ENCODE peak calls at places on chromosome 4, in seven cellular contexts. One of them, this sample, is unnamed.

GRCh38 chr4:108166038-108166437 is 2.7 kb downstream of the LEF1 start:
- DNase-seq in gastrocnemius medialis: no peak
- DNase-seq in lower leg skin: no peak
- DNase-seq in HepG2: no peak
- DNase-seq in neural crest cell: no peak
- DNase-seq in progenitor cell of endocrine pancreas: no peak
- DNase-seq in GM06990: no peak
- DNase-seq in this sample: no peak

GRCh38 chr4:20844311-20844710 is 144.1 kb downstream of the PACRGL start:
- DNase-seq in neural crest cell: no peak
- DNase-seq in HepG2: no peak
- DNase-seq in gastrocnemius medialis: no peak
- DNase-seq in lower leg skin: no peak
- DNase-seq in GM06990: no peak
- DNase-seq in progenitor cell of endocrine pancreas: no peak
- DNase-seq in this sample: no peak

GRCh38 chr4:168674077-168674747 is 177.4 kb downstream of the PALLD start:
- DNase-seq in HepG2: no peak
- DNase-seq in lower leg skin: no peak
- DNase-seq in progenitor cell of endocrine pancreas: no peak
- DNase-seq in gastrocnemius medialis: no peak
- DNase-seq in neural crest cell: no peak
- DNase-seq in GM06990: no peak
- DNase-seq in this sample: no peak

GRCh38 chr4:153152453-153153338 is 51.5 kb upstream of the TRIM2 start:
- DNase-seq in progenitor cell of endocrine pancreas: peak
- DNase-seq in lower leg skin: no peak
- DNase-seq in gastrocnemius medialis: no peak
- DNase-seq in neural crest cell: peak
- DNase-seq in GM06990: peak
- DNase-seq in HepG2: no peak
- DNase-seq in this sample: no peak

GRCh38 chr4:73816814-73817213 is 19.7 kb upstream of the CXCL6 start:
- DNase-seq in HepG2: no peak
- DNase-seq in neural crest cell: no peak
- DNase-seq in progenitor cell of endocrine pancreas: no peak
- DNase-seq in gastrocnemius medialis: peak
- DNase-seq in lower leg skin: no peak
- DNase-seq in GM06990: no peak
- DNase-seq in this sample: no peak

GRCh38 chr4:137676357-137676998 is 144.2 kb upstream of the PCDH18 start:
- DNase-seq in GM06990: no peak
- DNase-seq in lower leg skin: no peak
- DNase-seq in neural crest cell: no peak
- DNase-seq in progenitor cell of endocrine pancreas: no peak
- DNase-seq in gastrocnemius medialis: no peak
- DNase-seq in HepG2: no peak
- DNase-seq in this sample: no peak

GRCh38 chr4:73661646-73662119 is 41.4 kb upstream of the RASSF6 start:
- DNase-seq in GM06990: no peak
- DNase-seq in lower leg skin: no peak
- DNase-seq in gastrocnemius medialis: no peak
- DNase-seq in progenitor cell of endocrine pancreas: no peak
- DNase-seq in neural crest cell: no peak
- DNase-seq in HepG2: no peak
- DNase-seq in this sample: no peak

GRCh38 chr4:4875147-4875546 is 15.7 kb downstream of the MSX1 start:
- DNase-seq in gastrocnemius medialis: no peak
- DNase-seq in lower leg skin: no peak
- DNase-seq in progenitor cell of endocrine pancreas: no peak
- DNase-seq in GM06990: no peak
- DNase-seq in HepG2: no peak
- DNase-seq in neural crest cell: no peak
- DNase-seq in this sample: no peak

GRCh38 chr4:73599182-73599581 is 21.1 kb downstream of the RASSF6 start:
- DNase-seq in GM06990: no peak
- DNase-seq in gastrocnemius medialis: no peak
- DNase-seq in HepG2: peak
- DNase-seq in neural crest cell: no peak
- DNase-seq in lower leg skin: no peak
- DNase-seq in progenitor cell of endocrine pancreas: no peak
- DNase-seq in this sample: no peak

GRCh38 chr4:169225058-169225751 is 45.6 kb downstream of the SH3RF1 start:
- DNase-seq in lower leg skin: no peak
- DNase-seq in gastrocnemius medialis: no peak
- DNase-seq in HepG2: no peak
- DNase-seq in neural crest cell: no peak
- DNase-seq in GM06990: no peak
- DNase-seq in progenitor cell of endocrine pancreas: no peak
- DNase-seq in this sample: no peak

GRCh38 chr4:86033171-86033570 is 326.7 kb downstream of the MAPK10 start:
- DNase-seq in lower leg skin: peak
- DNase-seq in HepG2: no peak
- DNase-seq in neural crest cell: no peak
- DNase-seq in GM06990: no peak
- DNase-seq in gastrocnemius medialis: peak
- DNase-seq in progenitor cell of endocrine pancreas: no peak
- DNase-seq in this sample: peak

GRCh38 chr4:99653921-99654890 is 3.4 kb downstream of the C4orf54 start:
- DNase-seq in neural crest cell: no peak
- DNase-seq in lower leg skin: no peak
- DNase-seq in progenitor cell of endocrine pancreas: no peak
- DNase-seq in gastrocnemius medialis: peak
- DNase-seq in GM06990: no peak
- DNase-seq in HepG2: no peak
- DNase-seq in this sample: no peak

GRCh38 chr4:140094701-140095420 is 59.1 kb downstream of the MAML3 start:
- DNase-seq in lower leg skin: peak
- DNase-seq in gastrocnemius medialis: peak
- DNase-seq in progenitor cell of endocrine pancreas: no peak
- DNase-seq in HepG2: no peak
- DNase-seq in GM06990: no peak
- DNase-seq in neural crest cell: no peak
- DNase-seq in this sample: no peak

GRCh38 chr4:81651500-81651899 is 179.8 kb upstream of the RASGEF1B start:
- DNase-seq in progenitor cell of endocrine pancreas: no peak
- DNase-seq in neural crest cell: no peak
- DNase-seq in HepG2: no peak
- DNase-seq in gastrocnemius medialis: no peak
- DNase-seq in GM06990: no peak
- DNase-seq in lower leg skin: no peak
- DNase-seq in this sample: no peak

GRCh38 chr4:39576268-39576667 is 49.0 kb upstream of the UGDH start:
- DNase-seq in neural crest cell: no peak
- DNase-seq in GM06990: no peak
- DNase-seq in progenitor cell of endocrine pancreas: no peak
- DNase-seq in lower leg skin: no peak
- DNase-seq in HepG2: no peak
- DNase-seq in gastrocnemius medialis: no peak
- DNase-seq in this sample: no peak

GRCh38 chr4:124806403-124806802 is 93.9 kb upstream of the ANKRD50 start:
- DNase-seq in neural crest cell: no peak
- DNase-seq in gastrocnemius medialis: no peak
- DNase-seq in lower leg skin: no peak
- DNase-seq in progenitor cell of endocrine pancreas: no peak
- DNase-seq in GM06990: no peak
- DNase-seq in HepG2: no peak
- DNase-seq in this sample: no peak

GRCh38 chr4:30208731-30209435 is 511.3 kb upstream of the PCDH7 start:
- DNase-seq in neural crest cell: no peak
- DNase-seq in lower leg skin: no peak
- DNase-seq in HepG2: no peak
- DNase-seq in GM06990: no peak
- DNase-seq in gastrocnemius medialis: no peak
- DNase-seq in progenitor cell of endocrine pancreas: no peak
- DNase-seq in this sample: no peak

GRCh38 chr4:87540176-87541058 is 11.2 kb upstream of the SPARCL1 start:
- DNase-seq in progenitor cell of endocrine pancreas: no peak
- DNase-seq in HepG2: no peak
- DNase-seq in lower leg skin: peak
- DNase-seq in GM06990: no peak
- DNase-seq in gastrocnemius medialis: peak
- DNase-seq in neural crest cell: no peak
- DNase-seq in this sample: peak

GRCh38 chr4:118835896-118836762 is at the start of gene SEC24D:
- DNase-seq in neural crest cell: peak
- DNase-seq in gastrocnemius medialis: peak
- DNase-seq in GM06990: peak
- DNase-seq in progenitor cell of endocrine pancreas: peak
- DNase-seq in HepG2: peak
- DNase-seq in lower leg skin: peak
- DNase-seq in this sample: peak
- TF ChIP-seq CTCF in neural crest cell: no peak
- TF ChIP-seq CTCF in gastrocnemius medialis: no peak
- TF ChIP-seq CTCF in GM06990: no peak
- TF ChIP-seq CTCF in progenitor cell of endocrine pancreas: no peak
- TF ChIP-seq CTCF in HepG2: no peak
- TF ChIP-seq CTCF in lower leg skin: no peak
- TF ChIP-seq CTCF in this sample: peak

GRCh38 chr4:42404001-42404400 is 6.7 kb downstream of the SHISA3 start:
- DNase-seq in HepG2: no peak
- DNase-seq in gastrocnemius medialis: no peak
- DNase-seq in progenitor cell of endocrine pancreas: no peak
- DNase-seq in neural crest cell: no peak
- DNase-seq in lower leg skin: no peak
- DNase-seq in GM06990: no peak
- DNase-seq in this sample: no peak
- TF ChIP-seq CTCF in HepG2: no peak
- TF ChIP-seq CTCF in gastrocnemius medialis: no peak
- TF ChIP-seq CTCF in progenitor cell of endocrine pancreas: no peak
- TF ChIP-seq CTCF in neural crest cell: no peak
- TF ChIP-seq CTCF in lower leg skin: no peak
- TF ChIP-seq CTCF in GM06990: no peak
- TF ChIP-seq CTCF in this sample: no peak

GRCh38 chr4:15681067-15681371 is 608 bp upstream of the FAM200B start:
- DNase-seq in lower leg skin: no peak
- DNase-seq in progenitor cell of endocrine pancreas: no peak
- DNase-seq in gastrocnemius medialis: no peak
- DNase-seq in GM06990: no peak
- DNase-seq in neural crest cell: no peak
- DNase-seq in HepG2: no peak
- DNase-seq in this sample: no peak

GRCh38 chr4:15682790-15683495 is 1.3 kb downstream of the FAM200B start:
- DNase-seq in GM06990: no peak
- DNase-seq in gastrocnemius medialis: no peak
- DNase-seq in HepG2: no peak
- DNase-seq in neural crest cell: no peak
- DNase-seq in progenitor cell of endocrine pancreas: no peak
- DNase-seq in lower leg skin: no peak
- DNase-seq in this sample: no peak

GRCh38 chr4:15682340-15682725 is 706 bp downstream of the FAM200B start:
- DNase-seq in GM06990: no peak
- DNase-seq in progenitor cell of endocrine pancreas: no peak
- DNase-seq in HepG2: no peak
- DNase-seq in lower leg skin: no peak
- DNase-seq in neural crest cell: no peak
- DNase-seq in gastrocnemius medialis: no peak
- DNase-seq in this sample: no peak

GRCh38 chr4:15684498-15684897 is 2.9 kb downstream of the FAM200B start:
- DNase-seq in gastrocnemius medialis: no peak
- DNase-seq in lower leg skin: no peak
- DNase-seq in HepG2: no peak
- DNase-seq in neural crest cell: no peak
- DNase-seq in GM06990: no peak
- DNase-seq in progenitor cell of endocrine pancreas: no peak
- DNase-seq in this sample: no peak

DNA sequence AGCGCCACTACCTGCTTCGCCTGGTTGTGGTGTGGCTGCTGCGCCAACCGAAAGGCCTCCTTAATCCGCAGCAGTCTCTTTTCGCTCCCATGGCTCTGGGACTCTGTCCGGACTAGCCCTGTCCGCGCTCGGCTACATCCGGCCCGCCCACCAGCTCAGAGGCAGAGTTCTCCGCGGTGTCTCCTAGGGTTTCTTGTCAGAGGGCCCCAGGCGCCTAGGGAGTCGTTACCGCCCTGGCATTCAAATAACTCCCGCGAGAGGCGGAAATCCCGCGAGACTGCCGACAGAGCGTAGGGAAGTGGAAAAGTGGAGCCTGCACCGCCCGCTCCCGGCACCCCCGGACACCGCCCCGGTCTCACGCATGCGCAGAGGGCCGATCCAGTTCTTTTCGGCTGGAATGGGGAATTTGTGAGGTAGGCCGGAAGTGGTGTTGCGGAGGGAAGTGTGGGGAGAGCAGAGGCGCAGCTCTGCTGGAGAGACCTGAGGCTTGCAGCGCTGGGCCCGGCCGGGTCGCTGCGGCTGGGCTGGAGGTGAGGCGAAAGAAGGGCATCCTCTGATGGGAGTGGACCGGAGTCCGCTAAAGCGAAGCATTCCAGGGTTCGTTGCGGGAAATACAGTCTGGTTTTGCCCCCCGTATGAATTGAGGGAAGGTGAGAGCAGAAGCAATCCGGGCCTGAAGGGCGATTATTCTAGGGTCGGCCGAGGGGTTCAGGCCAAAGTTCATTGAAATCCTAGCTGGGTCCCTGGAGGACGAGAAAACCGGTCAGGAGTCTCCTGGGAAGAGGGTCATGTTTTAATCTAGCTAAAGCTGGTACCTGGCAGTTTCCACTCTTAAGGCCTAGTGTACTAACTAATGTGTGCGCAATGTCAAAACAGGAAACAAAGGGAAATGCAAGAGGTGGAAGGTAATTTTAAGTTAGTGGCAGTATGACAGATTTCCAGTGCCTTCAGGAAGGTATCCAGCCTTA is at the start of gene FAM200B:
- DNase-seq in gastrocnemius medialis: peak
- DNase-seq in neural crest cell: peak
- DNase-seq in progenitor cell of endocrine pancreas: peak
- DNase-seq in lower leg skin: peak
- DNase-seq in HepG2: peak
- DNase-seq in GM06990: peak
- DNase-seq in this sample: peak
- TF ChIP-seq CTCF in gastrocnemius medialis: peak
- TF ChIP-seq CTCF in neural crest cell: no peak
- TF ChIP-seq CTCF in progenitor cell of endocrine pancreas: peak
- TF ChIP-seq CTCF in lower leg skin: no peak
- TF ChIP-seq CTCF in HepG2: peak
- TF ChIP-seq CTCF in GM06990: no peak
- TF ChIP-seq CTCF in this sample: peak

GRCh38 chr4:70938087-70938486 is 35.9 kb downstream of the MOB1B start:
- DNase-seq in GM06990: no peak
- DNase-seq in progenitor cell of endocrine pancreas: no peak
- DNase-seq in HepG2: no peak
- DNase-seq in lower leg skin: no peak
- DNase-seq in gastrocnemius medialis: no peak
- DNase-seq in neural crest cell: no peak
- DNase-seq in this sample: no peak

GRCh38 chr4:70943115-70943514 is 40.9 kb downstream of the MOB1B start:
- DNase-seq in progenitor cell of endocrine pancreas: no peak
- DNase-seq in neural crest cell: no peak
- DNase-seq in HepG2: no peak
- DNase-seq in gastrocnemius medialis: no peak
- DNase-seq in GM06990: no peak
- DNase-seq in lower leg skin: no peak
- DNase-seq in this sample: no peak

GRCh38 chr4:70945046-70945445 is 42.9 kb downstream of the MOB1B start:
- DNase-seq in HepG2: no peak
- DNase-seq in neural crest cell: no peak
- DNase-seq in gastrocnemius medialis: no peak
- DNase-seq in progenitor cell of endocrine pancreas: no peak
- DNase-seq in GM06990: no peak
- DNase-seq in lower leg skin: no peak
- DNase-seq in this sample: no peak

GRCh38 chr4:70936200-70936787 is 34.1 kb downstream of the MOB1B start:
- DNase-seq in gastrocnemius medialis: no peak
- DNase-seq in progenitor cell of endocrine pancreas: no peak
- DNase-seq in lower leg skin: no peak
- DNase-seq in HepG2: no peak
- DNase-seq in GM06990: no peak
- DNase-seq in neural crest cell: no peak
- DNase-seq in this sample: no peak

GRCh38 chr4:70940134-70940533 is 38.0 kb downstream of the MOB1B start:
- DNase-seq in HepG2: no peak
- DNase-seq in lower leg skin: no peak
- DNase-seq in progenitor cell of endocrine pancreas: no peak
- DNase-seq in gastrocnemius medialis: no peak
- DNase-seq in neural crest cell: no peak
- DNase-seq in GM06990: no peak
- DNase-seq in this sample: no peak
- TF ChIP-seq CTCF in HepG2: no peak
- TF ChIP-seq CTCF in lower leg skin: no peak
- TF ChIP-seq CTCF in progenitor cell of endocrine pancreas: no peak
- TF ChIP-seq CTCF in gastrocnemius medialis: no peak
- TF ChIP-seq CTCF in neural crest cell: no peak
- TF ChIP-seq CTCF in GM06990: no peak
- TF ChIP-seq CTCF in this sample: no peak

This sample was measured in uterus.